ENCODE peak calls at places on chromosome 16, in ten cellular contexts. One of them, this sample, is unnamed.

GRCh38 chr16:55256412-55257016 is 67.5 kb upstream of the IRX6 start:
- DNase-seq in osteocyte: no peak
- DNase-seq in DND-41: no peak
- DNase-seq in tibial nerve: no peak
- DNase-seq in bronchial epithelial cell: no peak
- DNase-seq in WTC11: no peak
- DNase-seq in fibroblast of the aortic adventitia: peak
- DNase-seq in GM13976: no peak
- DNase-seq in GM10248: no peak
- DNase-seq in A549: no peak
- DNase-seq in this sample: no peak

GRCh38 chr16:54213322-54213721 is 73.3 kb downstream of the IRX3 start:
- DNase-seq in osteocyte: no peak
- DNase-seq in DND-41: no peak
- DNase-seq in tibial nerve: no peak
- DNase-seq in bronchial epithelial cell: no peak
- DNase-seq in WTC11: no peak
- DNase-seq in fibroblast of the aortic adventitia: no peak
- DNase-seq in GM13976: no peak
- DNase-seq in GM10248: no peak
- DNase-seq in A549: no peak
- DNase-seq in this sample: no peak

GRCh38 chr16:53855056-53855455 is 151.1 kb downstream of the FTO start:
- DNase-seq in osteocyte: no peak
- DNase-seq in DND-41: no peak
- DNase-seq in tibial nerve: no peak
- DNase-seq in bronchial epithelial cell: no peak
- DNase-seq in WTC11: no peak
- DNase-seq in fibroblast of the aortic adventitia: no peak
- DNase-seq in GM13976: no peak
- DNase-seq in GM10248: no peak
- DNase-seq in A549: no peak
- DNase-seq in this sample: no peak

GRCh38 chr16:48971571-48972071 is 310.0 kb downstream of the CBLN1 start:
- DNase-seq in osteocyte: no peak
- DNase-seq in DND-41: no peak
- DNase-seq in tibial nerve: no peak
- DNase-seq in bronchial epithelial cell: peak
- DNase-seq in WTC11: no peak
- DNase-seq in fibroblast of the aortic adventitia: no peak
- DNase-seq in GM13976: no peak
- DNase-seq in GM10248: no peak
- DNase-seq in A549: no peak
- DNase-seq in this sample: no peak

GRCh38 chr16:75377971-75378386 is 55.3 kb downstream of the CFDP1 start:
- DNase-seq in osteocyte: peak
- DNase-seq in DND-41: no peak
- DNase-seq in tibial nerve: no peak
- DNase-seq in bronchial epithelial cell: peak
- DNase-seq in WTC11: peak
- DNase-seq in fibroblast of the aortic adventitia: peak
- DNase-seq in GM13976: no peak
- DNase-seq in GM10248: no peak
- DNase-seq in A549: peak
- DNase-seq in this sample: no peak

GRCh38 chr16:88437367-88437964 is 15.6 kb upstream of the ZFPM1 start:
- DNase-seq in osteocyte: peak
- DNase-seq in DND-41: peak
- DNase-seq in tibial nerve: no peak
- DNase-seq in bronchial epithelial cell: peak
- DNase-seq in WTC11: peak
- DNase-seq in fibroblast of the aortic adventitia: no peak
- DNase-seq in GM13976: peak
- DNase-seq in GM10248: peak
- DNase-seq in A549: peak
- DNase-seq in this sample: peak

GRCh38 chr16:84244728-84245127 is 4.9 kb upstream of the KCNG4 start:
- DNase-seq in osteocyte: no peak
- DNase-seq in DND-41: no peak
- DNase-seq in tibial nerve: no peak
- DNase-seq in bronchial epithelial cell: no peak
- DNase-seq in WTC11: no peak
- DNase-seq in fibroblast of the aortic adventitia: no peak
- DNase-seq in GM13976: no peak
- DNase-seq in GM10248: no peak
- DNase-seq in A549: no peak
- DNase-seq in this sample: no peak

GRCh38 chr16:49594706-49595534 is 221.3 kb downstream of the C16orf78 start:
- DNase-seq in osteocyte: peak
- DNase-seq in DND-41: no peak
- DNase-seq in tibial nerve: no peak
- DNase-seq in bronchial epithelial cell: no peak
- DNase-seq in WTC11: no peak
- DNase-seq in fibroblast of the aortic adventitia: no peak
- DNase-seq in GM13976: no peak
- DNase-seq in GM10248: no peak
- DNase-seq in A549: no peak
- DNase-seq in this sample: no peak

GRCh38 chr16:23955088-23955487 is 119.3 kb downstream of the PRKCB start:
- DNase-seq in osteocyte: no peak
- DNase-seq in DND-41: no peak
- DNase-seq in tibial nerve: no peak
- DNase-seq in bronchial epithelial cell: no peak
- DNase-seq in WTC11: no peak
- DNase-seq in fibroblast of the aortic adventitia: no peak
- DNase-seq in GM13976: no peak
- DNase-seq in GM10248: no peak
- DNase-seq in A549: no peak
- DNase-seq in this sample: no peak

GRCh38 chr16:89166696-89167424 is 4.7 kb upstream of the CDH15 start:
- DNase-seq in osteocyte: no peak
- DNase-seq in DND-41: no peak
- DNase-seq in tibial nerve: no peak
- DNase-seq in bronchial epithelial cell: no peak
- DNase-seq in WTC11: no peak
- DNase-seq in fibroblast of the aortic adventitia: no peak
- DNase-seq in GM13976: no peak
- DNase-seq in GM10248: no peak
- DNase-seq in A549: no peak
- DNase-seq in this sample: no peak

GRCh38 chr16:49015189-49015540 is 266.5 kb downstream of the CBLN1 start:
- DNase-seq in osteocyte: peak
- DNase-seq in DND-41: no peak
- DNase-seq in tibial nerve: no peak
- DNase-seq in bronchial epithelial cell: no peak
- DNase-seq in WTC11: no peak
- DNase-seq in fibroblast of the aortic adventitia: no peak
- DNase-seq in GM13976: no peak
- DNase-seq in GM10248: no peak
- DNase-seq in A549: no peak
- DNase-seq in this sample: no peak

GRCh38 chr16:66502020-66502913 is 47.7 kb downstream of the TK2 start:
- DNase-seq in osteocyte: no peak
- DNase-seq in DND-41: no peak
- DNase-seq in tibial nerve: peak
- DNase-seq in bronchial epithelial cell: no peak
- DNase-seq in WTC11: no peak
- DNase-seq in fibroblast of the aortic adventitia: peak
- DNase-seq in GM13976: no peak
- DNase-seq in GM10248: no peak
- DNase-seq in A549: peak
- DNase-seq in this sample: no peak

GRCh38 chr16:58363746-58364393 is 28.4 kb upstream of the GINS3 start:
- DNase-seq in osteocyte: no peak
- DNase-seq in DND-41: no peak
- DNase-seq in tibial nerve: no peak
- DNase-seq in bronchial epithelial cell: no peak
- DNase-seq in WTC11: no peak
- DNase-seq in fibroblast of the aortic adventitia: no peak
- DNase-seq in GM13976: no peak
- DNase-seq in GM10248: no peak
- DNase-seq in A549: no peak
- DNase-seq in this sample: no peak

GRCh38 chr16:29994613-29995329 is 646 bp downstream of the HIRIP3 start:
- DNase-seq in osteocyte: no peak
- DNase-seq in DND-41: peak
- DNase-seq in tibial nerve: peak
- DNase-seq in bronchial epithelial cell: peak
- DNase-seq in WTC11: peak
- DNase-seq in fibroblast of the aortic adventitia: peak
- DNase-seq in GM13976: peak
- DNase-seq in GM10248: peak
- DNase-seq in A549: no peak
- DNase-seq in this sample: peak

GRCh38 chr16:72847187-72848044 is 200.5 kb downstream of the ZFHX3 start:
- DNase-seq in osteocyte: no peak
- DNase-seq in DND-41: peak
- DNase-seq in tibial nerve: no peak
- DNase-seq in bronchial epithelial cell: peak
- DNase-seq in WTC11: peak
- DNase-seq in fibroblast of the aortic adventitia: peak
- DNase-seq in GM13976: peak
- DNase-seq in GM10248: peak
- DNase-seq in A549: peak
- DNase-seq in this sample: peak

GRCh38 chr16:72848045-72848410 is 199.9 kb downstream of the ZFHX3 start:
- DNase-seq in osteocyte: no peak
- DNase-seq in DND-41: no peak
- DNase-seq in tibial nerve: no peak
- DNase-seq in bronchial epithelial cell: no peak
- DNase-seq in WTC11: no peak
- DNase-seq in fibroblast of the aortic adventitia: no peak
- DNase-seq in GM13976: no peak
- DNase-seq in GM10248: no peak
- DNase-seq in A549: peak
- DNase-seq in this sample: no peak

GRCh38 chr16:72850021-72850420 is 197.9 kb downstream of the ZFHX3 start:
- DNase-seq in osteocyte: no peak
- DNase-seq in DND-41: no peak
- DNase-seq in tibial nerve: no peak
- DNase-seq in bronchial epithelial cell: no peak
- DNase-seq in WTC11: no peak
- DNase-seq in fibroblast of the aortic adventitia: no peak
- DNase-seq in GM13976: no peak
- DNase-seq in GM10248: no peak
- DNase-seq in A549: no peak
- DNase-seq in this sample: no peak

GRCh38 chr16:72850863-72851262 is 197.1 kb downstream of the ZFHX3 start:
- DNase-seq in osteocyte: no peak
- DNase-seq in DND-41: no peak
- DNase-seq in tibial nerve: no peak
- DNase-seq in bronchial epithelial cell: no peak
- DNase-seq in WTC11: no peak
- DNase-seq in fibroblast of the aortic adventitia: peak
- DNase-seq in GM13976: no peak
- DNase-seq in GM10248: no peak
- DNase-seq in A549: no peak
- DNase-seq in this sample: no peak

GRCh38 chr16:72848759-72849664 is 198.9 kb downstream of the ZFHX3 start:
- DNase-seq in osteocyte: peak
- DNase-seq in DND-41: no peak
- DNase-seq in tibial nerve: peak
- DNase-seq in bronchial epithelial cell: peak
- DNase-seq in WTC11: no peak
- DNase-seq in fibroblast of the aortic adventitia: peak
- DNase-seq in GM13976: no peak
- DNase-seq in GM10248: no peak
- DNase-seq in A549: peak
- DNase-seq in this sample: no peak
- TF ChIP-seq CTCF in osteocyte: peak
- TF ChIP-seq CTCF in DND-41: no peak
- TF ChIP-seq CTCF in tibial nerve: no peak
- TF ChIP-seq CTCF in bronchial epithelial cell: no peak
- TF ChIP-seq CTCF in WTC11: no peak
- TF ChIP-seq CTCF in fibroblast of the aortic adventitia: no peak
- TF ChIP-seq CTCF in GM13976: no peak
- TF ChIP-seq CTCF in GM10248: no peak
- TF ChIP-seq CTCF in A549: no peak
- TF ChIP-seq CTCF in this sample: no peak

GRCh38 chr16:81994485-81994884 is 16.8 kb downstream of the SDR42E1 start:
- DNase-seq in osteocyte: no peak
- DNase-seq in DND-41: no peak
- DNase-seq in tibial nerve: no peak
- DNase-seq in bronchial epithelial cell: no peak
- DNase-seq in WTC11: peak
- DNase-seq in fibroblast of the aortic adventitia: no peak
- DNase-seq in GM13976: no peak
- DNase-seq in GM10248: no peak
- DNase-seq in A549: peak
- DNase-seq in this sample: no peak
- TF ChIP-seq CTCF in osteocyte: no peak
- TF ChIP-seq CTCF in DND-41: peak
- TF ChIP-seq CTCF in tibial nerve: no peak
- TF ChIP-seq CTCF in bronchial epithelial cell: peak
- TF ChIP-seq CTCF in WTC11: no peak
- TF ChIP-seq CTCF in fibroblast of the aortic adventitia: no peak
- TF ChIP-seq CTCF in GM13976: no peak
- TF ChIP-seq CTCF in GM10248: no peak
- TF ChIP-seq CTCF in A549: no peak
- TF ChIP-seq CTCF in this sample: no peak

GRCh38 chr16:56789360-56789759 is 59.4 kb downstream of the NUP93 start:
- DNase-seq in osteocyte: no peak
- DNase-seq in DND-41: peak
- DNase-seq in tibial nerve: no peak
- DNase-seq in bronchial epithelial cell: peak
- DNase-seq in WTC11: no peak
- DNase-seq in fibroblast of the aortic adventitia: peak
- DNase-seq in GM13976: no peak
- DNase-seq in GM10248: no peak
- DNase-seq in A549: peak
- DNase-seq in this sample: no peak
- TF ChIP-seq CTCF in osteocyte: peak
- TF ChIP-seq CTCF in DND-41: peak
- TF ChIP-seq CTCF in tibial nerve: no peak
- TF ChIP-seq CTCF in bronchial epithelial cell: peak
- TF ChIP-seq CTCF in WTC11: no peak
- TF ChIP-seq CTCF in fibroblast of the aortic adventitia: peak
- TF ChIP-seq CTCF in GM13976: no peak
- TF ChIP-seq CTCF in GM10248: peak
- TF ChIP-seq CTCF in A549: peak
- TF ChIP-seq CTCF in this sample: no peak

DNA sequence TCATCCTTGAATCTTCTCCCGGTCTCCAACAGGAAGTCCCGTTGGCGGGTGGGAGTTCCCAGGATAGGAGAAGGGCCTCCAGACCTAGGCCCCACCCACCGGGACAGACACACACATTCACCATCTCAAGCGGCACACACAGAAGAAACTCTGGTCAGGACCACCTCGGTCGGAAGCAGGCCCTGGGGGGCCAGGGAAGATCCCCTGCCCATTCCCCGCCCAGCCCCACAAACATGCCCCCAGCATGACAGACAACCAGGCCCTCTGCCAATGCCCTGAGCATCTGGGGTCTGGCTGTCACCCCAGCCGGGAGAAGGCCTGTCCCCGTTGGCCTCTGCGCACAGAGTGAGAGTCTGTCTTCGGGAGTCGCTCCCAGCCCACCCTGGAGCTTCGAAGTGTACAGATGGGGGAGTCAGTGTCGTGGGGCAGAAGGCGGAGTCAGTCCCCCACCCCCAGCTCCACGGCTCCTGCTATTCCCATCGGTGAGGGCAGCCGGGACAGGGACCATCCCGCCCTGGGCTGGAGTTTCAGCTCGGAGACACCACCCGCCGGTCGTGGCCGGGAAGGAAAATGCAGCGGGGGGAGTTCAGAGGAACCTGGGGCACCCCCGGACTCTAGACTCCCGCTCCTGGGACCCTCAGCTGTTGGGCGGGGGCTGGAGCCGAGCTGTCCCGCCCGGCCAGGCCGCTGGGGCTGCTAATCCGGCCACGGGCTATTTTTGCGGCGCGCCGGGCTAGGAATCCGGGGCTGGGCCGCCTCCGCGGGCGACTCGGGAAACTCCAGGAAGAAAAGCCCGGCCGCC is 690 bp downstream of the RHBDF1 start:
- DNase-seq in osteocyte: no peak
- DNase-seq in DND-41: no peak
- DNase-seq in tibial nerve: peak
- DNase-seq in bronchial epithelial cell: peak
- DNase-seq in WTC11: peak
- DNase-seq in fibroblast of the aortic adventitia: peak
- DNase-seq in GM13976: no peak
- DNase-seq in GM10248: no peak
- DNase-seq in A549: peak
- DNase-seq in this sample: no peak
- TF ChIP-seq CTCF in osteocyte: no peak
- TF ChIP-seq CTCF in DND-41: no peak
- TF ChIP-seq CTCF in tibial nerve: peak
- TF ChIP-seq CTCF in bronchial epithelial cell: no peak
- TF ChIP-seq CTCF in WTC11: no peak
- TF ChIP-seq CTCF in fibroblast of the aortic adventitia: peak
- TF ChIP-seq CTCF in GM13976: no peak
- TF ChIP-seq CTCF in GM10248: no peak
- TF ChIP-seq CTCF in A549: no peak
- TF ChIP-seq CTCF in this sample: no peak

This sample was measured in GM20000.